ENCODE peak calls at places on chromosomes 2 and 18, in eight cellular contexts. W, F, I, O, B, C, P and R are unnamed samples.

GRCh38 chr2:223944166-223944703 is 900 bp downstream of the WDFY1 start:
- DNase-seq in W (no peak), P (no peak), O (peak; percentile 17), F (peak; percentile 36), C (peak; percentile 36), B (no peak), I (no peak), R (peak; percentile 78)

GRCh38 chr2:238155761-238156694 is 2.7 kb upstream of the ERFE start:
- DNase-seq in P (no peak), B (no peak), W (no peak), O (no peak), F (no peak), C (no peak), I (no peak), R (no peak)

GRCh38 chr2:96800762-96801463 is 15.2 kb upstream of the CNNM3 start:
- DNase-seq in B (peak; percentile 65), I (peak; percentile 66), C (peak; percentile 90), P (peak; percentile 46), O (peak; percentile 53), W (peak; percentile 59), F (peak; percentile 49), R (peak; percentile 88)

GRCh38 chr2:8030694-8031303 is 651.1 kb upstream of the ID2 start:
- DNase-seq in C (no peak), O (no peak), W (no peak), I (no peak), P (no peak), F (no peak), B (no peak), R (no peak)

GRCh38 chr2:88560619-88561307 is 66.5 kb downstream of the EIF2AK3 start:
- DNase-seq in P (no peak), B (no peak), C (no peak), I (no peak), O (no peak), F (no peak), W (no peak), R (no peak)

GRCh38 chr2:108853421-108853820 is 66.8 kb downstream of the CCDC138 start:
- DNase-seq in C (no peak), O (no peak), I (no peak), B (no peak), W (no peak), P (no peak), F (peak; percentile 85), R (no peak)

GRCh38 chr18:67583621-67584020 is 67.1 kb upstream of the DSEL start:
- DNase-seq in B (no peak), P (no peak), W (no peak), C (no peak), I (no peak), F (peak; percentile 32), O (no peak), R (no peak)

GRCh38 chr2:67719351-67719750 is 322.2 kb downstream of the ETAA1 start:
- DNase-seq in O (no peak), P (no peak), C (no peak), W (no peak), I (no peak), B (no peak), F (peak; percentile 10), R (no peak)

GRCh38 chr2:37551783-37552182 is 119.7 kb downstream of the CDC42EP3 start:
- DNase-seq in B (no peak), F (no peak), W (no peak), O (no peak), I (no peak), C (no peak), P (no peak), R (no peak)

GRCh38 chr2:77521482-77521881 is 694 bp downstream of the LRRTM4 start:
- DNase-seq in W (no peak), C (no peak), F (no peak), B (no peak), O (no peak), P (no peak), I (no peak), R (no peak)

GRCh38 chr2:136117909-136118818 is at the start of gene CXCR4:
- DNase-seq in P (peak; percentile 67), I (peak; percentile 91), W (peak; percentile 74), B (peak; percentile 93), C (peak; percentile 13), F (peak; percentile 32), O (peak; percentile 23), R (peak; percentile 93)

GRCh38 chr18:50560681-50561629 is 1.1 kb downstream of the MAPK4 start:
- DNase-seq in C (no peak), W (no peak), I (no peak), F (no peak), B (no peak), O (no peak), P (no peak), R (no peak)

GRCh38 chr2:80510716-80511115 is 206.2 kb upstream of the LRRTM1 start:
- DNase-seq in O (no peak), P (no peak), I (no peak), B (no peak), C (no peak), F (no peak), W (no peak), R (no peak)

GRCh38 chr2:18855027-18855426 is 265.7 kb upstream of the NT5C1B start:
- DNase-seq in F (peak; percentile 28), I (no peak), O (peak; percentile 26), P (no peak), C (no peak), W (no peak), B (no peak), R (no peak)

GRCh38 chr2:219496781-219497494 is 1.8 kb upstream of the GMPPA start:
- DNase-seq in C (no peak), W (no peak), P (no peak), O (no peak), I (no peak), F (peak; percentile 40), B (no peak), R (no peak)

GRCh38 chr2:96139181-96139758 is 968 bp upstream of the ASTL start:
- DNase-seq in P (no peak), W (no peak), I (no peak), F (no peak), C (no peak), B (no peak), O (no peak), R (no peak)

GRCh38 chr2:178379162-178379664 is 71.8 kb downstream of the PRKRA start:
- DNase-seq in I (no peak), C (no peak), W (no peak), O (no peak), P (no peak), B (no peak), F (no peak), R (no peak)

GRCh38 chr2:127454595-127455565 is 36.7 kb downstream of the PROC start:
- DNase-seq in C (no peak), O (no peak), I (no peak), W (no peak), B (no peak), P (no peak), F (peak; percentile 5), R (no peak)

GRCh38 chr18:25067291-25068050 is 284.5 kb downstream of the ZNF521 start:
- DNase-seq in B (no peak), O (no peak), W (no peak), F (no peak), I (no peak), P (no peak), C (no peak), R (no peak)

GRCh38 chr2:12787891-12788783 is 71.4 kb downstream of the TRIB2 start:
- DNase-seq in F (peak; percentile 75), P (no peak), I (no peak), W (no peak), O (peak; percentile 57), C (no peak), B (no peak), R (no peak)